ENCODE peak calls at places on chromosome 15, in seven cellular contexts. F, O, Y, E, S, K and C are unnamed samples. For H3K27me3, the result is how much of the 10 kb centered on the place peaks cover.

GRCh38 chr15:73946795-73947370 is 20.6 kb downstream of the LOXL1 start:
- DNase-seq in S (no peak), E (no peak), F (no peak), K (no peak), Y (no peak), O (no peak), C (no peak)

GRCh38 chr15:94305133-94305532 is 73.8 kb downstream of the MCTP2 start:
- DNase-seq in Y (no peak), E (no peak), F (peak), K (no peak), S (no peak), O (no peak), C (no peak)

GRCh38 chr15:60000824-60001641 is 3.1 kb upstream of the FOXB1 start:
- DNase-seq in Y (no peak), K (no peak), F (no peak), O (no peak), E (peak), S (no peak), C (no peak)

GRCh38 chr15:75001310-75001709 is 5.9 kb downstream of the SCAMP5 start:
- DNase-seq in Y (no peak), E (no peak), F (no peak), S (no peak), O (no peak), K (no peak), C (no peak)

GRCh38 chr15:83288381-83288801 is 3.9 kb upstream of the BNC1 start:
- DNase-seq in S (peak), K (peak), O (no peak), Y (no peak), F (no peak), E (no peak), C (peak)

GRCh38 chr15:85766007-85766831 is 28.5 kb downstream of the KLHL25 start:
- DNase-seq in S (no peak), F (no peak), Y (no peak), O (no peak), E (no peak), K (peak), C (no peak)

GRCh38 chr15:74725241-74725774 is at the start of gene CYP1A1:
- DNase-seq in E (no peak), K (no peak), F (no peak), S (peak), Y (no peak), O (peak), C (peak)

GRCh38 chr15:30933293-30933692 is 29.6 kb downstream of the FAN1 start:
- DNase-seq in O (no peak), K (no peak), S (no peak), E (no peak), Y (no peak), F (no peak), C (no peak)

GRCh38 chr15:31434418-31435255 is 108.0 kb downstream of the KLF13 start:
- DNase-seq in E (no peak), F (peak), S (no peak), O (peak), K (no peak), Y (no peak), C (peak)

GRCh38 chr15:38059665-38060064 is 125.2 kb downstream of the TMCO5A start:
- DNase-seq in O (peak), F (peak), K (no peak), S (no peak), E (no peak), Y (no peak), C (no peak)

GRCh38 chr15:83571820-83572707 is 81.9 kb upstream of the ADAMTSL3 start:
- DNase-seq in S (no peak), O (peak), Y (no peak), F (peak), K (peak), E (peak), C (peak)

GRCh38 chr15:67691450-67691849 is 133.9 kb upstream of the SKOR1 start:
- DNase-seq in Y (no peak), E (peak), S (no peak), O (no peak), F (no peak), K (no peak), C (no peak)

GRCh38 chr15:32887090-32887489 is 169.3 kb downstream of the GREM1 start:
- DNase-seq in S (no peak), Y (no peak), O (peak), E (no peak), K (no peak), F (no peak), C (no peak)

GRCh38 chr15:90756916-90757315 is 39.8 kb downstream of the BLM start:
- DNase-seq in O (no peak), F (peak), S (no peak), K (no peak), Y (no peak), E (no peak), C (no peak)
- H3K27me3 ChIP-seq in O (under half), F (under half), S (under half), K (under half), Y (under half), E (under half), C (under half)

GRCh38 chr15:80058851-80059785 is at the start of gene ZFAND6:
- DNase-seq in S (peak), O (peak), Y (peak), F (peak), E (peak), K (peak), C (peak)
- H3K18ac ChIP-seq in S (peak), O (peak), Y (peak), F (no peak), E (peak), K (peak), C (peak)

GRCh38 chr15:63495343-63495742 is 9.1 kb upstream of the USP3 start:
- DNase-seq in Y (no peak), S (no peak), O (no peak), F (no peak), E (no peak), K (no peak), C (no peak)
- H3K27me3 ChIP-seq in Y (under half), S (under half), O (under half), F (under half), E (under half), K (under half), C (under half)

GRCh38 chr15:92075764-92076163 is 222.3 kb downstream of the SLCO3A1 start:
- DNase-seq in K (no peak), S (no peak), Y (no peak), E (no peak), O (no peak), F (no peak), C (no peak)
- H3K18ac ChIP-seq in K (no peak), S (no peak), Y (no peak), E (no peak), O (no peak), F (no peak), C (no peak)

GRCh38 chr15:52782514-52782913 is 7.6 kb downstream of the ONECUT1 start:
- DNase-seq in S (no peak), O (no peak), Y (no peak), F (no peak), E (no peak), K (no peak), C (no peak)
- H3K27me3 ChIP-seq in S (under half), O (half or more), Y (under half), F (half or more), E (half or more), K (under half), C (under half)

DNA sequence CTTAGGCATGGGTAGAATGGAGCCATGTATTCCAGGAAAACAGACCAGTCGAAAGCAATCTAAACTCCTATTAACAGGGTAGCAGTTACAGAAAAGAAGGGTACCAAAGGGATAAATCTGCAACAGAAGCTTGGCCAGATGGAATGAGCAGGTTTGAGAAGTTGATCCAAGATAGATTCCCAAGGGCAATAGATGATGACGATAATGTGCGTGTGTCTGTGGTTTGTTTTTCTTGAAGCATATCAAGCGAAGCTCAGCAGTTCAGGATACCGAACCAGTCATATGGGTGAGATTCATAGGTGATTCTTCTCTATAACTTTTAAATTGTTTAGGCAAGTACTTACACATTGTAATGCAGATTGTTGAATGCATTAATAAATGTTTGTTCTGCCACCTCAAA is 203.8 kb upstream of the SEMA6D start:
- DNase-seq in K (no peak), E (no peak), S (no peak), F (no peak), O (no peak), Y (no peak), C (no peak)
- H3K18ac ChIP-seq in K (no peak), E (no peak), S (no peak), F (no peak), O (no peak), Y (no peak), C (no peak)

GRCh38 chr15:79430901-79431635 is 1.1 kb upstream of the MINAR1 start:
- DNase-seq in E (peak), O (peak), Y (no peak), S (no peak), F (no peak), K (peak), C (no peak)

GRCh38 chr15:79434361-79434760 is 2.2 kb downstream of the MINAR1 start:
- DNase-seq in O (no peak), Y (no peak), S (no peak), E (no peak), K (no peak), F (no peak), C (no peak)

GRCh38 chr15:79431636-79432344 is at the start of gene MINAR1:
- DNase-seq in O (peak), K (peak), S (peak), Y (no peak), E (peak), F (peak), C (peak)

GRCh38 chr15:79432345-79433311 is 492 bp downstream of the MINAR1 start:
- DNase-seq in Y (no peak), K (peak), O (no peak), S (peak), F (no peak), E (no peak), C (peak)

DNA sequence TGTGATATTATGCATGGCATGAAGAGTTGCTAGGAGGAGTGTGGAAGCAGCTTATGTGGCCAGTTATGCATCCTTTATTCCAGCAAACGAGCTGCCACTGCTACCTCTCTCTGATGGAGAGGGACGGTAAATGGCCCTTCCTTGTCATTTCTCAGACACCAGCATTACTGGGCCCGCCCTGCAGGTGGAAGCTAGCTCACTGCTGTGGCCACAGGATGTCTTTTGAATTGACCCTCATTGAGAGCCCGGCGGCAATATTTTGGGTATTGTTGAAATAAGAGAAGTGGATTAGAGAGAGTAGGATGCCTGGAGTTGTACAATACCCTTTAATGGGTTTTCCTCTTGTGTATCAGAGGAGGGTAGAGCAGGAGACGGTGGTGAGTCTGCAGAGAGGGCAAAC is 1.5 kb downstream of the MINAR1 start:
- DNase-seq in F (no peak), Y (no peak), K (peak), E (no peak), O (no peak), S (peak), C (no peak)
- H3K27me3 ChIP-seq in F (under half), Y (under half), K (under half), E (half or more), O (half or more), S (under half), C (under half)

DNA sequence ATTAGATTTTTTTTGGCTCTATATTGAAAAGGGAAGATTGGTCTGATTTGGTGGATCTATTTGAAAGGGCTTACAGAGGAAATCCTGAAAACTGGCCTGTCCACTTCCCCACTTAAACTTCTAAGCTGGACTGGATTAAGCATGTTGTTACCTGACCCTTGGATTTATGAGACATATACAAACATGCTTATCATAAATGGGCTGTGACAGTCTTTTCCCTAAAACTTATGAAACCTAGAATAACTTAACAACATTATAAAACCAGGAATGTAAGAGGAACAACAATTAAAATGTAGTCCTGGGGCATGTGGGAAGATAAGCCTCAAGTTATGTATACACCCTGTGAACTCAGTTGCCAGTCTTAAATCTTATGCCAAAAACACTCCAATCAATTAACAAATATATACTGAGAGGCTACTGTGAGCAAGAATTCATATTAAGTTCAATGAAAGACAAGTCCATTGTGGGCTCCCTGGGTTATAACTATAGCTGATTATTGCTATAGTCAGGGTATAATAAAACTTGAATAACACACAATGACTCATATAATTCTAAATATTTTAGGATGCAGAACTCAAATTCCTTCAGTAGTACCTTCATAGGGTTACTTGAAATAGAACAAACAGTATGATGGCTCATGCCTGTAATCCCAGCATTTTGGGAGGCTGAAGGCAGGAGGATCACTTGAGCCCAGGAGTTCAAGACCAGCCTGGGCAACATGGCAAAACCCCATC is 87.2 kb upstream of the PPIB start:
- DNase-seq in E (no peak), F (peak), Y (no peak), K (no peak), S (no peak), O (no peak), C (peak)
- H3K18ac ChIP-seq in E (no peak), F (no peak), Y (no peak), K (no peak), S (no peak), O (no peak), C (no peak)